ENCODE peak calls at places on chromosomes 12 and 14, in seven cellular contexts. H is brain microvascular endothelial cell, J is tibial artery, E is dorsolateral prefrontal cortex, X is endodermal cell, M is fibroblast of lung, F is left lung. N is an unnamed sample.

GRCh38 chr12:7856516-7856915 is 16.2 kb downstream of the SLC2A14 start:
- DNase-seq in J (no peak), M (no peak), E (no peak), X (peak), F (no peak), H (peak), N (no peak)

GRCh38 chr12:129067482-129067881 is 214.2 kb downstream of the GLT1D1 start:
- DNase-seq in H (peak), E (no peak), X (peak), F (no peak), J (no peak), M (no peak), N (no peak)

GRCh38 chr12:105569886-105570285 is 239.4 kb downstream of the C12orf75 start:
- DNase-seq in F (no peak), J (no peak), H (no peak), X (peak), E (no peak), M (no peak), N (no peak)

GRCh38 chr12:32444895-32445294 is 45.5 kb downstream of the FGD4 start:
- DNase-seq in H (peak), F (no peak), M (peak), X (peak), J (no peak), E (no peak), N (no peak)

GRCh38 chr14:96978525-96979272 is 181.5 kb downstream of the VRK1 start:
- DNase-seq in F (no peak), E (no peak), X (no peak), J (no peak), M (no peak), H (no peak), N (no peak)

GRCh38 chr14:53539489-53540126 is 386.5 kb upstream of the DDHD1 start:
- DNase-seq in J (peak), X (peak), H (peak), M (peak), F (peak), E (peak), N (peak)

GRCh38 chr14:74500417-74501134 is 7.0 kb downstream of the ISCA2 start:
- DNase-seq in J (no peak), H (no peak), X (peak), E (no peak), F (no peak), M (no peak), N (no peak)

GRCh38 chr12:84070311-84070710 is 842.3 kb downstream of the SLC6A15 start:
- DNase-seq in X (no peak), M (peak), H (peak), F (no peak), E (no peak), J (no peak), N (peak)

GRCh38 chr12:27460471-27460978 is 14.0 kb downstream of the SMCO2 start:
- DNase-seq in X (no peak), H (peak), F (no peak), M (no peak), J (no peak), E (no peak), N (no peak)

GRCh38 chr14:22856428-22856827 is 15.1 kb upstream of the LRP10 start:
- DNase-seq in M (no peak), J (peak), X (no peak), H (no peak), F (no peak), E (no peak), N (no peak)

GRCh38 chr12:116892318-116892717 is 11.1 kb upstream of the HRK start:
- DNase-seq in X (peak), E (no peak), H (no peak), F (no peak), J (no peak), M (no peak), N (no peak)

GRCh38 chr14:65164068-65164824 is 61.9 kb upstream of the MAX start:
- DNase-seq in J (no peak), F (no peak), H (peak), X (no peak), M (peak), E (no peak), N (no peak)

GRCh38 chr12:30719060-30719459 is 23.4 kb upstream of the IPO8 start:
- DNase-seq in F (no peak), H (peak), X (no peak), M (peak), J (no peak), E (no peak), N (peak)

GRCh38 chr12:119592232-119592631 is 1.3 kb upstream of the TMEM233 start:
- DNase-seq in E (no peak), X (no peak), H (peak), F (no peak), M (no peak), J (no peak), N (no peak)

GRCh38 chr12:96445743-96446655 is 43.4 kb upstream of the CFAP54 start:
- DNase-seq in E (no peak), F (no peak), H (peak), J (no peak), X (no peak), M (peak), N (peak)

GRCh38 chr12:52434760-52435530 is 774 bp upstream of the KRT75 start:
- DNase-seq in E (no peak), M (no peak), J (no peak), H (no peak), X (peak), F (no peak), N (no peak)

GRCh38 chr14:76203086-76204001 is 51.6 kb downstream of the GPATCH2L start:
- DNase-seq in X (no peak), M (peak), H (peak), F (peak), J (no peak), E (peak), N (peak)

GRCh38 chr12:20656600-20656999 is 38.5 kb upstream of the SLCO1C1 start:
- DNase-seq in X (no peak), E (no peak), H (no peak), J (no peak), M (no peak), F (no peak), N (no peak)

GRCh38 chr12:106724934-106725333 is 49.5 kb upstream of the RIC8B start:
- DNase-seq in M (no peak), H (no peak), X (no peak), F (no peak), J (no peak), E (no peak), N (no peak)

GRCh38 chr12:110270125-110270962 is 10.7 kb upstream of the ATP2A2 start:
- DNase-seq in H (peak), E (peak), X (peak), J (peak), M (peak), F (no peak), N (peak)

GRCh38 chr12:43154498-43155045 is 397.4 kb downstream of the ADAMTS20 start:
- DNase-seq in M (no peak), H (no peak), J (no peak), F (no peak), E (no peak), X (no peak), N (no peak)

GRCh38 chr14:104220225-104221070 is 82.1 kb downstream of the KIF26A start:
- DNase-seq in J (no peak), F (peak), E (peak), M (no peak), X (no peak), H (no peak), N (no peak)

GRCh38 chr12:32920506-32921085 is 24.0 kb upstream of the PKP2 start:
- DNase-seq in J (no peak), E (no peak), F (no peak), M (no peak), X (no peak), H (no peak), N (no peak)

GRCh38 chr12:67647547-67648305 is 819 bp upstream of the DYRK2 start:
- DNase-seq in H (peak), M (peak), F (peak), E (peak), X (peak), J (peak), N (peak)

GRCh38 chr14:105933238-105933637 is 406.9 kb downstream of the TMEM121 start:
- DNase-seq in F (no peak), J (no peak), X (peak), H (no peak), E (no peak), M (no peak), N (no peak)

GRCh38 chr12:119749666-119750065 is 81.7 kb downstream of the PRKAB1 start:
- DNase-seq in X (no peak), E (no peak), F (no peak), J (no peak), M (no peak), H (no peak), N (no peak)

GRCh38 chr12:30828686-30829085 is 73.9 kb upstream of the CAPRIN2 start:
- DNase-seq in H (no peak), J (no peak), E (no peak), M (no peak), F (no peak), X (peak), N (no peak)

GRCh38 chr12:8453796-8454195 is 2.0 kb upstream of the CLEC6A start:
- DNase-seq in X (no peak), M (no peak), J (no peak), H (no peak), E (no peak), F (no peak), N (no peak)

GRCh38 chr12:48175613-48176416 is 7.6 kb upstream of the CCDC184 start:
- DNase-seq in X (no peak), H (no peak), F (no peak), M (peak), E (no peak), J (no peak), N (no peak)

GRCh38 chr12:105935106-105935505 is 203.6 kb downstream of the NUAK1 start:
- DNase-seq in F (no peak), M (no peak), E (no peak), X (no peak), H (peak), J (no peak), N (no peak)

GRCh38 chr14:73014105-73014504 is 12.8 kb downstream of the ZFYVE1 start:
- DNase-seq in X (no peak), J (no peak), E (no peak), H (no peak), M (peak), F (no peak), N (no peak)

GRCh38 chr12:23473071-23473470 is 476.4 kb downstream of the SOX5 start:
- DNase-seq in X (no peak), J (no peak), F (no peak), H (no peak), E (no peak), M (no peak), N (no peak)

GRCh38 chr12:45329238-45329637 is 113.3 kb downstream of the ANO6 start:
- DNase-seq in H (no peak), J (no peak), X (no peak), M (peak), F (no peak), E (no peak), N (no peak)

GRCh38 chr12:55687746-55688145 is 20.0 kb downstream of the ITGA7 start:
- DNase-seq in E (peak), X (no peak), H (no peak), M (no peak), F (no peak), J (peak), N (no peak)

GRCh38 chr14:93206793-93207467 is at the start of the genes GON7 and UBR7:
- DNase-seq in J (peak), E (peak), M (peak), X (peak), F (peak), H (peak), N (peak)

GRCh38 chr12:118446247-118446646 is 69.9 kb downstream of the SUDS3 start:
- DNase-seq in X (no peak), F (no peak), M (no peak), H (no peak), E (no peak), J (no peak), N (no peak)
- TF ChIP-seq CTCF in X (peak), F (no peak), M (no peak), H (no peak), E (no peak), J (no peak), N (no peak)

DNA sequence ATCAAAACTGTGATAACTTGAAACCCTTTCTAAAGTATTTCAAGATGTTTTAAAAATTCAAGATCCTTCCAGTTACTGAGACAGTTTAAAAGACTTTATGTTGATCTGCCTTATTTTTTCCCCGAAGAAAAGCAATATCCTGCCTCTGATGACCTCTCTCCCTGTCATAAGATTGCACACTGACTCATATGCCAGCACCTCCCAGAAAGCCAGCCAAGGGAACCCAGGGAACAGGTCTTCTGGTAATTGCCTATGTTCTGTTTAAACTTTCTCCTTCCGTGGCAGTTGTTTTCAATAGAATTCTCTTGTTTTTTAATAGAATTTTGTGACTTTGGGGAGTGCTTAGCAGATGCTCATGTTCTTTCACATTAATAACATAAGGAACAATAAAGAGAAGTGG is 300.2 kb upstream of the PRKD1 start:
- DNase-seq in X (no peak), F (no peak), M (peak), H (peak), J (peak), E (no peak), N (no peak)
- H3K27ac ChIP-seq in X (no peak), F (no peak), M (peak), H (no peak), J (peak), E (no peak), N (peak)

GRCh38 chr12:9729082-9729481 is 3.8 kb downstream of the CLECL1 start:
- DNase-seq in J (no peak), X (no peak), H (no peak), E (no peak), F (no peak), M (no peak), N (no peak)
- H3K4me3 ChIP-seq in J (no peak), X (no peak), H (no peak), E (no peak), F (no peak), M (no peak), N (no peak)

GRCh38 chr12:123436017-123436964 is at the start of gene RILPL2:
- DNase-seq in J (peak), E (peak), X (peak), M (peak), F (peak), H (peak), N (no peak)
- TF ChIP-seq CTCF in J (no peak), E (no peak), X (no peak), M (no peak), F (no peak), H (peak), N (peak)

DNA sequence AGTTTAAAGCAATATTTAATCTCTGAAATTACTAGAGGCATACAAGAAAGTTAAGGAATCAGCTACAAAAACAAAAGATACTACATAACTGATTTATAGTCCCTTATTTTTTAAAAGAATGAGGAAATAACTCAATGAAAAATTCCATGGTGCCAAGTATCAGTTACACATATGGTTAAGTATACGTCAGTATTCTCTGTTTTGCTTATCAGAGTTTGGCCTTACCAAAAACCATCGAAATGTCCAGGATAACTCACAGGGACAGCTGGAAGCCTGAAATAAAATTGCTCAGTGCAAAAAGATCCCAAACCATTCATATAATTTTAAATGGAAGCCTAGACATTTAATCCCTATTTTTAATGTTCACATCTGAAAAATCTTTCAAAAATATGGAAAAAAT is 3.6 kb downstream of the CFL2 start:
- DNase-seq in J (no peak), M (peak), H (no peak), F (no peak), X (no peak), E (no peak), N (no peak)
- H3K27ac ChIP-seq in J (peak), M (peak), H (peak), F (no peak), X (no peak), E (peak), N (peak)

DNA sequence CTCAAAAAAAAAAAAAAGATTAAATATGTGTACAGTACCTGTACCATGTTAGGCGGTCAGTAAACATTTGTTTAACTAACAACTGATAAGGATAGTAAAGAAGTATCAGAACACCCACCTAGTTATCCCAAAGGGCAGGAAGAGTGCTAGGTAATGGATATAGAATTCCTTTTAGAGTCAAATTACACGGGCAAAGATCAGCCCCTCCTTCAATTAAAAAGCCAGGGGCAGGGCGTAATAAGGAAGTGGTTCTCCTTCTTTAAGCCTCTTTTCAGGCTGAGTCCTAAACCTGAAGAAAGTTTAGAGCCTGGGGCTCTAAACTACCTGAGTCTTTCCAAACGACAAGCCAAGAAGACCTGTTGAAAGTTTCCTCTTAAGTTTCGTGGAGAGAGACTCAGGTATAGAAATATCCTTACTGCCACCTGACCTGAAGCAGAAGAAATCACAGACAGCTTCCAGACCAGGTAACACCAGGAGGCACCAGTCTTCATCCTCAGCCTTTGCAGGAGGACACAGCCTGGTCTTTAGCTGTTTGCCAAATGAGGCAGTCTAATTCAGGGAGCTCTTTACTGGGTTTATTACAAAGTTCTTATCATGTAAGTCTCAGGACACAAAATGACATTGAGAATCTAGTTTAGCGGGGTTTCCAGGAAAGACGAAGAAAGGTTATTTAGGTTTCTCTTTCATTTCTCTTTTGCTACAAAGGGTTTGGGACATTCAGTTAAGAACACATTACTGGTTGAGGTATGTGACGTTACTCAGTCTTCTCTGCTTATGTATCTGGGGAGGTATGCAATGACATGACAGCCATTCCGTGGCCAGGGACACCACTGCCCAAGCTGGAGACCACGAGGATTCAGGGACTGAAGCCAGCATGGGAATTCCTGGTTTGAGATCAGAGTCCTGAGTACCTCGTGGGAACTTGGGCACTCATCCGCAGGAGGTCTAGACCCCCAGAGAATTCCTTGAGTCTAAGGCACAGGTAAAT is at the start of gene BCL2L14:
- DNase-seq in J (no peak), H (no peak), X (no peak), M (no peak), E (no peak), F (no peak), N (no peak)
- H3K4me3 ChIP-seq in J (no peak), H (no peak), X (no peak), M (no peak), E (no peak), F (no peak), N (no peak)

GRCh38 chr12:102351326-102351725 is 129.0 kb downstream of the IGF1 start:
- DNase-seq in E (no peak), X (no peak), H (no peak), J (no peak), M (no peak), F (no peak), N (no peak)

GRCh38 chr12:102356690-102357089 is 123.7 kb downstream of the IGF1 start:
- DNase-seq in F (no peak), M (no peak), X (no peak), J (no peak), E (no peak), H (no peak), N (no peak)
- TF ChIP-seq CTCF in F (no peak), M (no peak), X (no peak), J (no peak), E (no peak), H (no peak), N (no peak)

GRCh38 chr12:132474237-132474741 is 15.7 kb upstream of the FBRSL1 start:
- DNase-seq in M (no peak), J (no peak), F (no peak), H (no peak), E (no peak), X (peak), N (no peak)

GRCh38 chr12:132472386-132472785 is 17.6 kb upstream of the FBRSL1 start:
- DNase-seq in X (no peak), H (no peak), J (no peak), M (no peak), E (no peak), F (no peak), N (no peak)

GRCh38 chr12:132471011-132471857 is 18.7 kb upstream of the FBRSL1 start:
- DNase-seq in X (no peak), H (no peak), E (no peak), M (no peak), J (no peak), F (no peak), N (no peak)

GRCh38 chr12:132470417-132470816 is 19.5 kb upstream of the FBRSL1 start:
- DNase-seq in E (no peak), J (no peak), F (no peak), H (no peak), M (no peak), X (no peak), N (no peak)

DNA sequence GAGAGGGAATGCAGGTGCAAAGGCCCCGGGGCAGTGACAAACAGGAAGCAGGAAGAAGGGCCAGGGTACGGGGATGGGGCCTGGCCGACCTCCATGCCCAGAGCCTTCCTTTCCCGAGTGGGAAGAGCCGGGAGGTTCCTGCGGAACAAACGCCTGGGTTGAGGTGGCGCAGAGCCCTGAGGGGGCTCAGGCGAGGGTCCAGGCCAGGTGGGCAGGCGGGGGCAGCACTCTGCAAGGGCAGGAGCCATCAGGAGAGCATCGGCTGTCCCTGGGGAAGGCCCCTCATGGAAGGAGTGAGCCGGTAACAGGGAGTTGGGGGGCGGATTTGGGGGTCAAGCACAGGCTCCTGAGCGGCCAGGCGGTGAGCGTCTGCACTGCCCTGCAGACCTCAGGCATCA is 18.1 kb upstream of the FBRSL1 start:
- DNase-seq in E (no peak), F (no peak), M (no peak), J (no peak), X (no peak), H (no peak), N (no peak)
- H3K27ac ChIP-seq in E (no peak), F (no peak), M (no peak), J (no peak), X (no peak), H (no peak), N (no peak)